ENCODE peak calls at places on chromosomes 13 and 19, in eight cellular contexts. F is fibroblast of lung, X is H1, V is stomach, L is testis, S is cardiac muscle cell, J is breast epithelium, D is sigmoid colon. Y is an unnamed sample. For H3K4me1, the result is how much of the 10 kb centered on the place peaks cover.

GRCh38 chr19:17607936-17608335 is 52.5 kb downstream of the COLGALT1 start:
- DNase-seq in F (no peak), X (no peak), V (no peak), L (no peak), S (no peak), J (no peak), D (no peak), Y (no peak)

GRCh38 chr13:114043421-114044053 is 69.7 kb upstream of the C13orf46 start:
- DNase-seq in F (peak), X (no peak), V (peak), L (no peak), S (no peak), J (peak), D (peak), Y (no peak)

GRCh38 chr19:14582894-14583340 is at the start of gene CLEC17A:
- DNase-seq in F (no peak), X (no peak), V (no peak), L (no peak), S (no peak), J (no peak), D (no peak), Y (no peak)

GRCh38 chr13:48784906-48785555 is 131.3 kb downstream of the CYSLTR2 start:
- DNase-seq in F (peak), X (no peak), V (no peak), L (no peak), S (no peak), J (no peak), D (no peak), Y (no peak)

GRCh38 chr19:13965926-13966683 is 13.8 kb downstream of the DCAF15 start:
- DNase-seq in F (no peak), X (no peak), V (no peak), L (no peak), S (no peak), J (no peak), D (no peak), Y (no peak)

GRCh38 chr13:93233997-93234416 is 7.4 kb downstream of the GPC6 start:
- DNase-seq in F (no peak), X (no peak), V (no peak), L (no peak), S (no peak), J (no peak), D (no peak), Y (no peak)

GRCh38 chr13:35988648-35989081 is 142.5 kb downstream of the DCLK1 start:
- DNase-seq in F (peak), X (peak), V (no peak), L (no peak), S (no peak), J (no peak), D (no peak), Y (no peak)

GRCh38 chr19:5269279-5269678 is 71.3 kb downstream of the PTPRS start:
- DNase-seq in F (no peak), X (no peak), V (no peak), L (no peak), S (no peak), J (no peak), D (no peak), Y (no peak)

GRCh38 chr19:12774588-12775555 is at the start of gene HOOK2:
- DNase-seq in F (no peak), X (peak), V (peak), L (peak), S (no peak), J (peak), D (peak), Y (peak)

GRCh38 chr13:19984430-19985218 is 26.1 kb downstream of the ZMYM2 start:
- DNase-seq in F (peak), X (no peak), V (no peak), L (no peak), S (peak), J (no peak), D (no peak), Y (no peak)

GRCh38 chr19:16369664-16370576 is 45.3 kb downstream of the KLF2 start:
- DNase-seq in F (no peak), X (no peak), V (no peak), L (no peak), S (no peak), J (no peak), D (peak), Y (no peak)

GRCh38 chr13:27005556-27005955 is 166.1 kb downstream of the USP12 start:
- DNase-seq in F (no peak), X (no peak), V (no peak), L (no peak), S (no peak), J (no peak), D (peak), Y (no peak)

GRCh38 chr19:55311797-55312196 is 13.3 kb downstream of the TMEM150B start:
- DNase-seq in F (no peak), X (no peak), V (no peak), L (no peak), S (no peak), J (no peak), D (no peak), Y (no peak)

GRCh38 chr19:18364826-18365528 is 21.0 kb upstream of the GDF15 start:
- DNase-seq in F (peak), X (no peak), V (peak), L (peak), S (peak), J (peak), D (peak), Y (peak)

GRCh38 chr13:24473646-24474045 is 38.9 kb downstream of the PARP4 start:
- DNase-seq in F (no peak), X (no peak), V (no peak), L (no peak), S (no peak), J (no peak), D (no peak), Y (no peak)

GRCh38 chr13:73168993-73169401 is 110.2 kb downstream of the KLF5 start:
- DNase-seq in F (no peak), X (no peak), V (peak), L (no peak), S (no peak), J (peak), D (no peak), Y (no peak)

GRCh38 chr13:98838776-98839175 is 86.3 kb upstream of the SLC15A1 start:
- DNase-seq in F (peak), X (no peak), V (no peak), L (no peak), S (no peak), J (no peak), D (no peak), Y (no peak)

GRCh38 chr19:56619131-56619530 is 23.8 kb upstream of the SMIM17 start:
- DNase-seq in F (no peak), X (no peak), V (no peak), L (no peak), S (no peak), J (no peak), D (no peak), Y (no peak)

GRCh38 chr13:36796052-36796451 is 23.0 kb upstream of the RFXAP start:
- DNase-seq in F (no peak), X (no peak), V (no peak), L (no peak), S (no peak), J (no peak), D (no peak), Y (no peak)

GRCh38 chr13:34156841-34157365 is 339.0 kb downstream of the RFC3 start:
- DNase-seq in F (peak), X (no peak), V (peak), L (peak), S (no peak), J (peak), D (peak), Y (peak)

GRCh38 chr19:35727053-35727955 is 9.5 kb downstream of the KMT2B start:
- DNase-seq in F (no peak), X (no peak), V (no peak), L (no peak), S (no peak), J (no peak), D (peak), Y (no peak)

GRCh38 chr19:8208119-8208709 is 956 bp upstream of the CERS4 start:
- DNase-seq in F (no peak), X (peak), V (peak), L (peak), S (no peak), J (peak), D (peak), Y (peak)

GRCh38 chr19:45113628-45114027 is 20.6 kb downstream of the PPP1R37 start:
- DNase-seq in F (no peak), X (no peak), V (peak), L (no peak), S (no peak), J (no peak), D (no peak), Y (peak)

GRCh38 chr13:32136716-32137115 is 105.1 kb downstream of the FRY start:
- DNase-seq in F (no peak), X (no peak), V (no peak), L (no peak), S (no peak), J (no peak), D (no peak), Y (no peak)

GRCh38 chr19:23882493-23882892 is 32.2 kb upstream of the ZNF726 start:
- DNase-seq in F (no peak), X (no peak), V (peak), L (peak), S (no peak), J (no peak), D (no peak), Y (no peak)

GRCh38 chr13:50318887-50319286 is 303.6 kb downstream of the KCNRG start:
- DNase-seq in F (no peak), X (no peak), V (no peak), L (no peak), S (no peak), J (no peak), D (no peak), Y (no peak)

GRCh38 chr19:7874080-7874856 is at the start of gene PRR36:
- DNase-seq in F (no peak), X (peak), V (peak), L (peak), S (peak), J (peak), D (no peak), Y (peak)

GRCh38 chr13:30567072-30567471 is 50.6 kb upstream of the USPL1 start:
- DNase-seq in F (no peak), X (no peak), V (no peak), L (no peak), S (no peak), J (no peak), D (no peak), Y (no peak)

DNA sequence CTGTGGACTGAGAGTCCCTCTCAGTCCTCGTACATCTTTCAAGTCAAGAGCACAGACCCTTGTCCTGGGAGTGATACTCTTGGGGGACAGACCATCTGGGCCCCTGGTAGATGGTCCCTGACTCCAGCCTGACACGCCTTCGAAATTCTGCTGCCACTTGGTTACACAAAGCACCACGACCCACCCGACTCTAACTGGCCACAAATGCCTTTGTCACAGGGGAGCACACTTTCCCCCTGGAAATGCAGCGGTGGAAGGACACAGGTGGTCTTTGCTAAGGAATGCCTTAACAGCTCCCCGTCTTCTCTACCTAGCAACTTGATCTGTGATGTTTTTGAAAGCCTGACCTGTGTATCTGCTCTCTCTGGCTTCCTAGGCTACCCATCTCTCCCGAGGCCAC is 13.8 kb upstream of the DHRS12 start:
- DNase-seq in F (no peak), X (no peak), V (no peak), L (no peak), S (no peak), J (no peak), D (peak), Y (no peak)
- H3K4me1 ChIP-seq in F (under half), X (under half), V (under half), L (under half), S (under half), J (under half), D (under half), Y (under half)

GRCh38 chr13:75363371-75363770 is 118.6 kb downstream of the TBC1D4 start:
- DNase-seq in F (no peak), X (no peak), V (no peak), L (no peak), S (no peak), J (no peak), D (no peak), Y (no peak)
- H3K4me1 ChIP-seq in F (under half), X (under half), V (under half), L (under half), S (under half), J (under half), D (under half), Y (under half)

GRCh38 chr19:30356951-30357579 is 15.1 kb upstream of the ZNF536 start:
- DNase-seq in F (no peak), X (no peak), V (no peak), L (no peak), S (no peak), J (no peak), D (peak), Y (no peak)

GRCh38 chr19:30357580-30357954 is 14.6 kb upstream of the ZNF536 start:
- DNase-seq in F (no peak), X (no peak), V (no peak), L (no peak), S (no peak), J (no peak), D (no peak), Y (no peak)

GRCh38 chr19:30353394-30353793 is 18.8 kb upstream of the ZNF536 start:
- DNase-seq in F (no peak), X (no peak), V (no peak), L (no peak), S (no peak), J (no peak), D (no peak), Y (no peak)

GRCh38 chr19:30358319-30358718 is 13.9 kb upstream of the ZNF536 start:
- DNase-seq in F (no peak), X (no peak), V (no peak), L (no peak), S (no peak), J (no peak), D (no peak), Y (no peak)

GRCh38 chr19:30355586-30355985 is 16.6 kb upstream of the ZNF536 start:
- DNase-seq in F (no peak), X (no peak), V (no peak), L (no peak), S (no peak), J (no peak), D (peak), Y (no peak)
- H3K4me1 ChIP-seq in F (under half), X (under half), V (under half), L (under half), S (under half), J (under half), D (under half), Y (under half)

GRCh38 chr19:19403373-19403901 is 2.0 kb upstream of the GATAD2A start:
- DNase-seq in F (peak), X (no peak), V (no peak), L (no peak), S (no peak), J (no peak), D (no peak), Y (peak)
- H3K4me1 ChIP-seq in F (under half), X (under half), V (under half), L (under half), S (under half), J (under half), D (under half), Y (under half)